ENCODE peak calls at places on chromosome 13, in six cellular contexts. L, I, G, N, X and C are unnamed samples.

GRCh38 chr13:22939157-22939556 is 241.6 kb upstream of the SGCG start:
- DNase-seq in L (no peak), I (no peak), G (no peak), N (no peak), X (no peak), C (no peak)

GRCh38 chr13:81677857-81678256 is 1336.9 kb upstream of the SPRY2 start:
- DNase-seq in L (no peak), I (no peak), G (no peak), N (no peak), X (no peak), C (no peak)

GRCh38 chr13:112238436-112238995 is 137.6 kb upstream of the SPACA7 start:
- DNase-seq in L (peak; percentile 46), I (no peak), G (no peak), N (no peak), X (no peak), C (no peak)

GRCh38 chr13:31179754-31180153 is 18.1 kb upstream of the HSPH1 start:
- DNase-seq in L (no peak), I (no peak), G (no peak), N (no peak), X (no peak), C (no peak)

GRCh38 chr13:45879666-45880065 is 28.1 kb upstream of the SIAH3 start:
- DNase-seq in L (no peak), I (peak; percentile 9), G (peak; percentile 50), N (no peak), X (no peak), C (peak; percentile 32)

GRCh38 chr13:104740616-104741222 is 1674.5 kb upstream of the SLC10A2 start:
- DNase-seq in L (no peak), I (no peak), G (no peak), N (no peak), X (no peak), C (no peak)

GRCh38 chr13:37209621-37210020 is 104.2 kb upstream of the CSNK1A1L start:
- DNase-seq in L (no peak), I (no peak), G (no peak), N (no peak), X (no peak), C (no peak)

GRCh38 chr13:65314008-65314407 is 1916.1 kb downstream of the PCDH9 start:
- DNase-seq in L (no peak), I (no peak), G (no peak), N (no peak), X (no peak), C (no peak)

GRCh38 chr13:28533049-28533436 is 38.1 kb upstream of the FLT1 start:
- DNase-seq in L (no peak), I (peak; percentile 7), G (no peak), N (no peak), X (no peak), C (no peak)
- H3K4me3 ChIP-seq in L (peak overlapping the region; percentile 43), I (peak overlapping the region; percentile 54), G (no peak overlapping the region), N (peak overlapping the region; percentile 51), X (peak overlapping the region; percentile 50), C (no peak overlapping the region)

GRCh38 chr13:75802161-75802560 is 166.0 kb downstream of the LMO7 start:
- DNase-seq in L (no peak), I (no peak), G (no peak), N (no peak), X (no peak), C (no peak)
- TF ChIP-seq CTCF in L (no peak), I (no peak), G (no peak), N (no peak), X (no peak), C (no peak)

GRCh38 chr13:99303863-99304521 is 3.2 kb downstream of the GPR183 start:
- DNase-seq in L (no peak), I (no peak), G (peak; percentile 17), N (no peak), X (no peak), C (no peak)

GRCh38 chr13:99302637-99303505 is 4.3 kb downstream of the GPR183 start:
- DNase-seq in L (no peak), I (no peak), G (no peak), N (no peak), X (no peak), C (no peak)

GRCh38 chr13:99299545-99300341 is 7.5 kb downstream of the GPR183 start:
- DNase-seq in L (no peak), I (no peak), G (no peak), N (no peak), X (no peak), C (no peak)

GRCh38 chr13:99301056-99301838 is 6.0 kb downstream of the GPR183 start:
- DNase-seq in L (no peak), I (no peak), G (no peak), N (no peak), X (no peak), C (no peak)

DNA sequence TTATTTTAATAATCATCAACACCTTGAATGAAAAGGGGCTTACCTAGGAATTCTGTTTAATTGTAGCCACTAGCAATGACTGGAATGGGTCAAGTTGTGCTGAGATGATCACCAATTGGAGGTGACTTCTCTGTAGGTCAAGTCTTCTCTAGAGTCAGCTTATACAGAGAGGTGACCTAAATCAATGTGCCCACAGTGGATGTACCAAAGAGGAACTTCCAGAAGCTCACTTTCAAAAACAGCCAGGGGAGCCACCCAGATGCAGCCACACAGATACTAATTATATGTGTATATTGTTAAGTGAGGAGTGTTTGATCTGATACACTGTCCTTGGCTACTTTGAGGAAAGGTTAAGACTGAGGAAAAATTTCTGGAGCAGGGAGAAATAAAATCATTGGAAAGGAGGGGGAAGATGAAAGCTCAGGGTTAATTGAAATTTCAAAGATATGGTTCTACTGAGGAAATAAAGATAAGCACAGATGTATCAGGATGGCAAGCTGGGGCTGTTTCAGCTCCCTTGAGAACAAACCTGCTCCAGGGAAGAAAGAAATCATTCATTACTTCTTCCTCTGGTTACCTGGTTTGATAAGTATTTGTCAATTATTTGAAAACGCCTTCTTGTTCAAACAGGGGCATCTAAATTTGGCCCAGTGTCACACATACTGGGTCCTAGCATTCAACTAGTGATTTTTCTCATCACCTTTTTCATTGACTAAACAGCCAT is 5.1 kb downstream of the GPR183 start:
- DNase-seq in L (no peak), I (no peak), G (no peak), N (no peak), X (no peak), C (no peak)
- H3K4me3 ChIP-seq in L (no peak overlapping the region), I (no peak overlapping the region), G (no peak overlapping the region), N (no peak overlapping the region), X (no peak overlapping the region), C (no peak overlapping the region)

DNA sequence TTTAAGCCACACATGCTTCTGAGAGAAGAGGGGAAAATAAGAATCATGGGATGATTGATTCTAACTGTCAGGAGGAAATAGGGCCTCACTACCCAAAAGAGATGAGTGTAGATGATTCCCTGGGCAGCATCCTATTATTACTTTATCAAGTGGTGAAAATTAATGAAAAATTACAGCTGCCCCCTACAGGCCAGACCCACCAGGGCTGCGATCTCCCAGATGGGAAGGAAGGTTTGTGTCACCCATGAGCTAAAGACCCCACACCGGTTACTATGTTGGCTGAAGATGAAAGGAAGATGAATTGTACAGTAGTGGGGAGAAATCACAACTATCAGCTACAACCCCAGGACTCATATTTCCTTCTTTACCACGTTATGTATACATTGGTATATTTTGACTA is 49.5 kb downstream of the RFC3 start:
- DNase-seq in L (no peak), I (no peak), G (no peak), N (no peak), X (no peak), C (no peak)
- TF ChIP-seq CTCF in L (no peak), I (peak; percentile 45), G (no peak), N (peak; percentile 47), X (no peak), C (no peak)

GRCh38 chr13:111209613-111210012 is 94.5 kb downstream of the ARHGEF7 start:
- DNase-seq in L (no peak), I (no peak), G (no peak), N (no peak), X (no peak), C (no peak)
- H3K4me3 ChIP-seq in L (no peak overlapping the region), I (no peak overlapping the region), G (no peak overlapping the region), N (peak overlapping the region; percentile 41), X (no peak overlapping the region), C (no peak overlapping the region)